ENCODE peak calls at places on chromosomes 16 and 17, in nine cellular contexts. H is amniotic stem cell; M is ELF-1; U is NCI-H1105; P is skeletal muscle cell; E is dorsolateral prefrontal cortex; I is mesothelial cell of epicardium; A is GM19239; K is stimulated activated CD4-positive, alpha-beta T cell treated with anti-CD3 and anti-CD28 coated beads, Interleukin-12 subunit alpha, Interleukin-12 subunit beta, amount 100 ng/mL, for 4 hours. L is an unnamed sample.

GRCh38 chr17:75102385-75102821 is 7.4 kb upstream of the ARMC7 start:
- DNase-seq in M (peak), H (no peak), U (no peak), E (no peak), P (no peak), I (no peak), K (no peak), A (peak), L (no peak)

GRCh38 chr16:56389554-56389953 is 35.8 kb downstream of the AMFR start:
- DNase-seq in K (no peak), A (no peak), E (no peak), P (peak), U (no peak), I (no peak), H (no peak), M (no peak), L (no peak)

GRCh38 chr16:81204794-81205680 is 33.5 kb upstream of the BCO1 start:
- DNase-seq in P (peak), K (peak), M (peak), U (peak), H (peak), E (peak), A (peak), I (no peak), L (no peak)

GRCh38 chr16:85089485-85089884 is 22.8 kb downstream of the CIBAR2 start:
- DNase-seq in H (no peak), I (no peak), U (no peak), P (no peak), M (no peak), K (no peak), E (no peak), A (no peak), L (no peak)

GRCh38 chr17:76142044-76143041 is 1.3 kb upstream of the FOXJ1 start:
- DNase-seq in P (no peak), U (no peak), K (no peak), I (no peak), M (peak), E (no peak), A (no peak), H (no peak), L (no peak)

GRCh38 chr17:11005940-11006339 is 168.1 kb upstream of the PIRT start:
- DNase-seq in M (no peak), I (no peak), A (no peak), K (no peak), E (no peak), P (no peak), H (no peak), U (no peak), L (no peak)

GRCh38 chr17:48757524-48757961 is 29.0 kb upstream of the HOXB13 start:
- DNase-seq in P (no peak), H (no peak), U (no peak), K (no peak), M (no peak), I (no peak), E (no peak), A (no peak), L (no peak)

GRCh38 chr17:73394523-73395450 is 83.0 kb upstream of the CDC42EP4 start:
- DNase-seq in K (no peak), U (no peak), A (no peak), H (no peak), I (no peak), E (no peak), P (no peak), M (no peak), L (no peak)

GRCh38 chr17:27466748-27467375 is 10.6 kb downstream of the KSR1 start:
- DNase-seq in A (peak), U (no peak), I (no peak), E (no peak), M (no peak), K (peak), H (no peak), P (no peak), L (no peak)

GRCh38 chr17:13114601-13115024 is 96.8 kb upstream of the ELAC2 start:
- DNase-seq in I (peak), E (no peak), K (no peak), P (no peak), M (peak), U (no peak), A (peak), H (peak), L (peak)

GRCh38 chr16:89150090-89150835 is 21.3 kb upstream of the CDH15 start:
- DNase-seq in U (peak), I (no peak), E (no peak), K (no peak), A (no peak), P (no peak), H (no peak), M (no peak), L (no peak)

GRCh38 chr16:78562650-78563049 is 463.2 kb downstream of the WWOX start:
- DNase-seq in U (no peak), M (no peak), K (no peak), A (no peak), P (no peak), I (no peak), H (no peak), E (peak), L (no peak)

GRCh38 chr17:42676424-42677011 is at the start of gene PLEKHH3:
- DNase-seq in U (peak), K (no peak), P (no peak), A (no peak), E (no peak), H (no peak), M (peak), I (peak), L (no peak)

GRCh38 chr17:56324676-56325075 is 171.4 kb downstream of the ANKFN1 start:
- DNase-seq in U (no peak), E (no peak), H (no peak), A (no peak), K (no peak), M (no peak), I (no peak), P (no peak), L (no peak)

GRCh38 chr17:17819561-17819995 is 17.2 kb downstream of the SREBF1 start:
- DNase-seq in M (peak), A (peak), E (peak), H (no peak), K (peak), U (no peak), P (peak), I (no peak), L (no peak)

GRCh38 chr16:59459811-59460210 is 725.7 kb upstream of the GOT2 start:
- DNase-seq in K (no peak), P (peak), M (no peak), U (no peak), A (no peak), H (no peak), E (no peak), I (no peak), L (no peak)

L was measured in WTC11.